ENCODE peak calls at places on chromosomes 7 and 10, in eight cellular contexts. Z is H1, N is HCT116, V is K562, U is GM23248, E is fibroblast of lung, I is MM.1S, L is neuronal stem cell. K is an unnamed sample. For H3K9me3 and H3K4me1, the result is how much of the 10 kb centered on the place peaks cover.

GRCh38 chr7:26457702-26458327 is 166.2 kb downstream of the SNX10 start:
- DNase-seq in U (peak), N (no peak), I (no peak), V (no peak), E (no peak), L (no peak), Z (no peak), K (no peak)

GRCh38 chr10:48286356-48286755 is 11.9 kb upstream of the FRMPD2 start:
- DNase-seq in V (no peak), U (no peak), L (no peak), E (no peak), I (no peak), N (no peak), Z (no peak), K (no peak)

GRCh38 chr7:151017953-151018420 is 6.3 kb downstream of the ATG9B start:
- DNase-seq in Z (peak), N (no peak), I (peak), U (peak), V (peak), L (peak), E (peak), K (peak)

GRCh38 chr7:42493436-42494198 is 256.6 kb upstream of the GLI3 start:
- DNase-seq in U (peak), V (peak), I (no peak), Z (peak), E (peak), N (no peak), L (peak), K (no peak)

GRCh38 chr7:80411621-80412020 is 100.2 kb downstream of the GNAT3 start:
- DNase-seq in E (no peak), N (no peak), Z (no peak), U (peak), L (no peak), I (no peak), V (no peak), K (no peak)

GRCh38 chr10:34489436-34489835 is 325.7 kb downstream of the PARD3 start:
- DNase-seq in N (no peak), U (no peak), L (no peak), I (no peak), V (no peak), Z (no peak), E (no peak), K (no peak)

GRCh38 chr10:93999401-93999851 is 5.7 kb downstream of the PLCE1 start:
- DNase-seq in I (no peak), L (no peak), U (peak), V (no peak), Z (no peak), E (peak), N (no peak), K (no peak)

GRCh38 chr7:74656911-74657691 is 417 bp upstream of the GTF2I start:
- DNase-seq in U (peak), I (peak), Z (peak), E (peak), N (peak), V (peak), L (peak), K (peak)

GRCh38 chr10:98919899-98920298 is 315.8 kb downstream of the HPSE2 start:
- DNase-seq in E (no peak), L (no peak), I (no peak), N (no peak), U (no peak), V (peak), Z (no peak), K (no peak)

GRCh38 chr10:62648941-62649340 is 155.6 kb upstream of the ADO start:
- DNase-seq in N (no peak), L (no peak), I (no peak), E (no peak), Z (no peak), U (no peak), V (no peak), K (peak)

GRCh38 chr7:119421657-119422056 is 851.3 kb upstream of the KCND2 start:
- DNase-seq in L (no peak), E (no peak), I (no peak), Z (no peak), N (no peak), V (no peak), U (no peak), K (no peak)

GRCh38 chr7:151081170-151082101 is 827 bp upstream of the FASTK start:
- DNase-seq in U (peak), I (no peak), L (no peak), V (no peak), N (no peak), E (peak), Z (peak), K (no peak)

GRCh38 chr7:104979167-104979841 is 34.7 kb upstream of the KMT2E start:
- DNase-seq in V (no peak), I (no peak), L (peak), N (no peak), E (peak), U (peak), Z (peak), K (no peak)

GRCh38 chr10:17805921-17806577 is 3.1 kb upstream of the MRC1 start:
- DNase-seq in V (no peak), I (no peak), L (no peak), Z (no peak), U (no peak), E (no peak), N (peak), K (peak)

GRCh38 chr7:94654764-94655561 is 970 bp downstream of the SGCE start:
- DNase-seq in L (peak), U (peak), V (no peak), N (no peak), I (peak), E (peak), Z (peak), K (peak)

GRCh38 chr7:130468612-130469011 is 23.3 kb upstream of the MEST start:
- DNase-seq in Z (no peak), V (no peak), U (no peak), N (no peak), E (no peak), L (no peak), I (no peak), K (no peak)

GRCh38 chr10:92737484-92737883 is 47.7 kb downstream of the HHEX start:
- DNase-seq in L (no peak), V (no peak), Z (no peak), E (no peak), N (no peak), U (no peak), I (no peak), K (peak)

GRCh38 chr7:29723599-29723998 is 82.7 kb upstream of the WIPF3 start:
- DNase-seq in L (peak), N (peak), U (peak), E (peak), I (no peak), Z (no peak), V (no peak), K (no peak)

GRCh38 chr10:10520391-10521385 is 497.0 kb upstream of the CELF2 start:
- DNase-seq in E (no peak), Z (no peak), N (no peak), U (peak), I (peak), V (no peak), L (no peak), K (peak)

GRCh38 chr7:100778061-100778621 is 44.7 kb downstream of the ZAN start:
- DNase-seq in L (no peak), Z (no peak), U (peak), V (no peak), N (no peak), E (no peak), I (no peak), K (no peak)

GRCh38 chr7:140230862-140231778 is 54.3 kb upstream of the KDM7A start:
- DNase-seq in U (peak), I (peak), E (peak), L (peak), V (peak), N (peak), Z (peak), K (no peak)

GRCh38 chr10:114026189-114027040 is 17.3 kb upstream of the ADRB1 start:
- DNase-seq in L (no peak), I (no peak), Z (no peak), N (peak), E (peak), V (no peak), U (peak), K (no peak)

GRCh38 chr7:4144801-4145470 is 537.2 kb upstream of the FOXK1 start:
- DNase-seq in N (no peak), I (no peak), L (peak), Z (peak), U (no peak), E (peak), V (no peak), K (no peak)

GRCh38 chr7:70153946-70154345 is 555.7 kb downstream of the AUTS2 start:
- DNase-seq in Z (no peak), E (no peak), U (no peak), N (no peak), L (no peak), V (no peak), I (no peak), K (no peak)

GRCh38 chr7:24889611-24890010 is 90.4 kb downstream of the OSBPL3 start:
- DNase-seq in E (no peak), N (no peak), V (no peak), U (no peak), I (no peak), L (no peak), Z (no peak), K (no peak)

GRCh38 chr7:129489491-129489890 is 12.8 kb upstream of the SMKR1 start:
- DNase-seq in L (no peak), I (peak), V (no peak), Z (no peak), U (peak), E (peak), N (no peak), K (no peak)

GRCh38 chr10:71244638-71245419 is 32.5 kb downstream of the UNC5B start:
- DNase-seq in Z (no peak), V (no peak), L (no peak), U (peak), N (no peak), I (no peak), E (peak), K (no peak)

GRCh38 chr10:69901022-69901421 is 99.3 kb downstream of the COL13A1 start:
- DNase-seq in Z (no peak), L (no peak), E (no peak), U (no peak), V (no peak), N (no peak), I (no peak), K (no peak)

GRCh38 chr10:73225518-73225917 is 21.5 kb downstream of the DNAJC9 start:
- DNase-seq in U (peak), E (no peak), Z (no peak), N (no peak), V (no peak), I (no peak), L (no peak), K (no peak)

GRCh38 chr10:50381637-50382036 is 130.3 kb upstream of the ASAH2 start:
- DNase-seq in I (no peak), V (no peak), L (no peak), N (no peak), U (peak), E (no peak), Z (no peak), K (no peak)

GRCh38 chr7:43249808-43250145 is 137.3 kb downstream of the HECW1 start:
- DNase-seq in V (no peak), E (no peak), L (no peak), N (no peak), I (no peak), Z (no peak), U (peak), K (no peak)

GRCh38 chr10:101602767-101603398 is 14.8 kb downstream of the DPCD start:
- DNase-seq in L (peak), V (peak), E (peak), N (peak), U (peak), I (peak), Z (peak), K (peak)

DNA sequence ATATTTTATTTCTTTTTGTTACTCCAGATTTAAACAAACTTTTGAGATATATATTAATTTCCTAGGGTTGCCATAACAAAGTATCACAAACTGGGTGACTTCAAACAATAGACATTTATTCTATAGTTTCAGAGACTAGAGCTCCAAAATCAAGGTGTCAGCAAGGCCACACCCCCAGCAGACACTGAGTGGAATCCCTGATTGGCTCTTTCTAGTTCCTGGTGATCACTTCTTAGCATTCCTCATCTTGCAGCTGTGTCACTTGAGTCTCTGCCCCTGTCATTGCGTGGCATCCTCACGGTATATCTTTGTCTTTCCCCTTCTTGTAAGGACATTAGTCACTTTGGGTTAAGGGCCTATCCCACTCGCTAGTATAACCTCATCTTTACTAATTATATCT is 7.6 kb upstream of the SLC26A3 start:
- DNase-seq in E (no peak), N (no peak), I (peak), Z (no peak), V (no peak), U (no peak), L (no peak), K (peak)
- H2AFZ ChIP-seq in E (no peak), N (no peak), I (no peak), Z (no peak), V (peak), U (no peak), L (no peak), K (no peak)

GRCh38 chr7:158016171-158017087 is 571.2 kb downstream of the PTPRN2 start:
- DNase-seq in I (peak), L (peak), E (peak), U (no peak), V (no peak), Z (peak), N (no peak), K (no peak)

GRCh38 chr7:158017226-158018060 is 570.2 kb downstream of the PTPRN2 start:
- DNase-seq in V (no peak), E (no peak), I (peak), U (no peak), Z (no peak), N (no peak), L (no peak), K (no peak)

GRCh38 chr7:158013085-158013668 is 574.4 kb downstream of the PTPRN2 start:
- DNase-seq in I (no peak), E (no peak), N (no peak), U (peak), V (no peak), Z (no peak), L (no peak), K (no peak)

GRCh38 chr7:158018061-158018796 is 569.4 kb downstream of the PTPRN2 start:
- DNase-seq in I (no peak), L (no peak), N (no peak), E (no peak), U (no peak), Z (peak), V (no peak), K (no peak)

GRCh38 chr7:158015403-158016116 is 572.1 kb downstream of the PTPRN2 start:
- DNase-seq in I (no peak), L (no peak), Z (no peak), N (no peak), U (no peak), E (no peak), V (no peak), K (no peak)
- H3K9me3 ChIP-seq in I (under half), L (under half), Z (under half), N (under half), U (under half), E (under half), V (under half), K (under half)

DNA sequence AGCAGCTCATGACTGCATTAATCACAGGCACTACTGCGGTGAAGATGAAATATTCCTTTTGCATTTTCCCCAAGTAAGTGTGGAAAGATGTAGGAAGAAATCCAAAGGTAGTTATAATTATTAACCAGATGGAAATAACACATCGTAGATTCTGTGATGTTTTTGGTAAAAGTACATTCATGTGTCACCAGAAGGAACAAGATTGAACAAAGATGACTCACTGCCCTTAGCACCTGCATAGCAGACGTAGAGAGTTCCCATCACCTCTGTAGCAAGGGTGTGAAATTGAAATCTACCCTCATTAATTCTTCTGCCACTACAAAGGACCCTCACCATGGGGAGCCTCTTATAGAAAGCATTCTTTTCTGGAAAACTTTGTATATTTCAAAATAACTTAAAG is 37.0 kb downstream of the SMURF1 start:
- DNase-seq in N (no peak), E (peak), U (peak), Z (no peak), V (no peak), I (no peak), L (no peak), K (no peak)
- H3K4me1 ChIP-seq in N (under half), E (under half), U (half or more), Z (under half), V (under half), I (under half), L (under half), K (half or more)

DNA sequence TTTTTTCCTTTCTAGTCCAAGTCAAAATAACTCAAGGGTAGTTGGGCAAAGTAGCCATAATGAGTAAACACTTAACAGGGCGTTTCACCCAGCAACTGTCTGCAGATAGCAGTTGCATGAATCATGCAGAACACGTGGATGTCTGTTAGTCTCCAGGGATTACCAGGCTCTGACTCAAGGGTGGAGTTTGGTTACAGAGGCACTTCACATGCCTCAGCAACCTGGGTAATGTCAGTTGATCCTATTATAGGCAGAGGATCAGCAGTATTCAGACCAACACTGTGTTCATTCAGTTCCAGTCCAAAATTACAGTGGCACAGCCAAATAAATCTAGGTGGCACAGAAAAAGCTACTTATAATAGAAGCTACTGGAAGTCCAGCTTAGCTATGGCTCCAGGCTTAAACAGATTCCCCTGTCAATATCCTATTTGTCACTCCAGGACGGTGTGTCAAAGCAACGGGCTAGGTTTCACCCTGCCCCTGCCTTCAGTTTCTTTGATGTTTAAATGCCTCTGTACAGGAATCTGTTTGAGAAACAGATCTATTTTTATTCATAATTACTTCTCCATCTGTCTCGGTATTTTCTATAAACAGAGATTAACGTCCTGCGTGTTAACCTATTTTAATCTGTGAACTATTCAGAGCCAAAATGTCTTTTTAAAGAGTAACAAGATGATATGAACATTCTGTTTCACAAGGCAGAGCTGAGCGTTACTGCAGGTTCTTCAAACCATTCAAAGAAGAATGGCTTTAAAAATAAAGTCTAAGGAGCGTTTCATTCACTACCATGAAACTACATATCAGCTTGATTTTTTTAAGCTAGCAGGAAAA is 162.6 kb upstream of the AKR1E2 start:
- DNase-seq in Z (no peak), U (peak), I (no peak), E (peak), L (no peak), N (peak), V (peak), K (peak)
- H2AFZ ChIP-seq in Z (no peak), U (peak), I (no peak), E (no peak), L (peak), N (peak), V (peak), K (peak)

K was measured in Karpas-422.